ENCODE peak calls at places on chromosomes 2 and 18, in seven cellular contexts. One of them, this sample, is unnamed.

GRCh38 chr2:26178246-26178645 is 5.4 kb downstream of the GAREM2 start:
- DNase-seq in neural progenitor cell: no peak
- DNase-seq in astrocyte of the spinal cord: no peak
- DNase-seq in cardiac muscle cell: no peak
- DNase-seq in mesenchymal stem cell: no peak
- DNase-seq in fibroblast of mammary gland: no peak
- DNase-seq in CD4-positive, CD25-positive, alpha-beta regulatory T cell: no peak
- DNase-seq in this sample: no peak

GRCh38 chr2:106956879-106957278 is 70.9 kb upstream of the ST6GAL2 start:
- DNase-seq in neural progenitor cell: no peak
- DNase-seq in astrocyte of the spinal cord: peak; percentile 98
- DNase-seq in cardiac muscle cell: no peak
- DNase-seq in mesenchymal stem cell: peak; percentile 84
- DNase-seq in fibroblast of mammary gland: peak; percentile 97
- DNase-seq in CD4-positive, CD25-positive, alpha-beta regulatory T cell: no peak
- DNase-seq in this sample: no peak

GRCh38 chr2:232911712-232912277 is 41.7 kb downstream of the SNORC start:
- DNase-seq in neural progenitor cell: no peak
- DNase-seq in astrocyte of the spinal cord: no peak
- DNase-seq in cardiac muscle cell: no peak
- DNase-seq in mesenchymal stem cell: no peak
- DNase-seq in fibroblast of mammary gland: no peak
- DNase-seq in CD4-positive, CD25-positive, alpha-beta regulatory T cell: no peak
- DNase-seq in this sample: no peak

GRCh38 chr2:17719562-17720371 is 33.8 kb downstream of the SMC6 start:
- DNase-seq in neural progenitor cell: peak; percentile 4
- DNase-seq in astrocyte of the spinal cord: peak; percentile 33
- DNase-seq in cardiac muscle cell: peak; percentile 28
- DNase-seq in mesenchymal stem cell: peak; percentile 29
- DNase-seq in fibroblast of mammary gland: peak; percentile 21
- DNase-seq in CD4-positive, CD25-positive, alpha-beta regulatory T cell: peak; percentile 28
- DNase-seq in this sample: peak; percentile 5

GRCh38 chr2:222796413-222797103 is 64.3 kb upstream of the ACSL3 start:
- DNase-seq in neural progenitor cell: peak; percentile 31
- DNase-seq in astrocyte of the spinal cord: peak; percentile 25
- DNase-seq in cardiac muscle cell: peak; percentile 30
- DNase-seq in mesenchymal stem cell: peak; percentile 86
- DNase-seq in fibroblast of mammary gland: peak; percentile 66
- DNase-seq in CD4-positive, CD25-positive, alpha-beta regulatory T cell: no peak
- DNase-seq in this sample: no peak

GRCh38 chr2:237432484-237433092 is 18.6 kb upstream of the COL6A3 start:
- DNase-seq in neural progenitor cell: no peak
- DNase-seq in astrocyte of the spinal cord: peak; percentile 95
- DNase-seq in cardiac muscle cell: no peak
- DNase-seq in mesenchymal stem cell: peak; percentile 95
- DNase-seq in fibroblast of mammary gland: peak; percentile 97
- DNase-seq in CD4-positive, CD25-positive, alpha-beta regulatory T cell: peak; percentile 49
- DNase-seq in this sample: no peak

GRCh38 chr18:58140366-58141325 is 96.6 kb downstream of the NEDD4L start:
- DNase-seq in neural progenitor cell: no peak
- DNase-seq in astrocyte of the spinal cord: no peak
- DNase-seq in cardiac muscle cell: peak; percentile 21
- DNase-seq in mesenchymal stem cell: no peak
- DNase-seq in fibroblast of mammary gland: no peak
- DNase-seq in CD4-positive, CD25-positive, alpha-beta regulatory T cell: no peak
- DNase-seq in this sample: no peak

GRCh38 chr18:75526038-75526437 is 98.5 kb upstream of the SMIM21 start:
- DNase-seq in neural progenitor cell: no peak
- DNase-seq in astrocyte of the spinal cord: no peak
- DNase-seq in cardiac muscle cell: no peak
- DNase-seq in mesenchymal stem cell: no peak
- DNase-seq in fibroblast of mammary gland: no peak
- DNase-seq in CD4-positive, CD25-positive, alpha-beta regulatory T cell: no peak
- DNase-seq in this sample: no peak

GRCh38 chr2:219384083-219384713 is 3.5 kb downstream of the DNPEP start:
- DNase-seq in neural progenitor cell: peak; percentile 33
- DNase-seq in astrocyte of the spinal cord: no peak
- DNase-seq in cardiac muscle cell: no peak
- DNase-seq in mesenchymal stem cell: no peak
- DNase-seq in fibroblast of mammary gland: no peak
- DNase-seq in CD4-positive, CD25-positive, alpha-beta regulatory T cell: no peak
- DNase-seq in this sample: no peak

GRCh38 chr2:219309278-219309677 is at the start of gene PTPRN:
- DNase-seq in neural progenitor cell: peak; percentile 87
- DNase-seq in astrocyte of the spinal cord: no peak
- DNase-seq in cardiac muscle cell: no peak
- DNase-seq in mesenchymal stem cell: peak; percentile 14
- DNase-seq in fibroblast of mammary gland: peak; percentile 79
- DNase-seq in CD4-positive, CD25-positive, alpha-beta regulatory T cell: no peak
- DNase-seq in this sample: no peak

GRCh38 chr18:34386803-34387202 is 162.1 kb upstream of the NOL4 start:
- DNase-seq in neural progenitor cell: no peak
- DNase-seq in astrocyte of the spinal cord: no peak
- DNase-seq in cardiac muscle cell: no peak
- DNase-seq in mesenchymal stem cell: no peak
- DNase-seq in fibroblast of mammary gland: no peak
- DNase-seq in CD4-positive, CD25-positive, alpha-beta regulatory T cell: no peak
- DNase-seq in this sample: no peak

GRCh38 chr2:173448938-173449471 is 94.3 kb downstream of the CDCA7 start:
- DNase-seq in neural progenitor cell: peak; percentile 91
- DNase-seq in astrocyte of the spinal cord: peak; percentile 72
- DNase-seq in cardiac muscle cell: peak; percentile 82
- DNase-seq in mesenchymal stem cell: peak; percentile 82
- DNase-seq in fibroblast of mammary gland: peak; percentile 79
- DNase-seq in CD4-positive, CD25-positive, alpha-beta regulatory T cell: peak; percentile 52
- DNase-seq in this sample: peak; percentile 68
- H3K4me3 ChIP-seq in neural progenitor cell: no peak overlapping the region
- H3K4me3 ChIP-seq in astrocyte of the spinal cord: peak overlapping the region; percentile 24
- H3K4me3 ChIP-seq in cardiac muscle cell: peak overlapping the region; percentile 14
- H3K4me3 ChIP-seq in mesenchymal stem cell: peak overlapping the region; percentile 37
- H3K4me3 ChIP-seq in fibroblast of mammary gland: peak overlapping the region; percentile 46
- H3K4me3 ChIP-seq in CD4-positive, CD25-positive, alpha-beta regulatory T cell: no peak overlapping the region
- H3K4me3 ChIP-seq in this sample: peak overlapping the region; percentile 7

GRCh38 chr2:36835125-36835524 is 131.2 kb downstream of the STRN start:
- DNase-seq in neural progenitor cell: no peak
- DNase-seq in astrocyte of the spinal cord: no peak
- DNase-seq in cardiac muscle cell: no peak
- DNase-seq in mesenchymal stem cell: no peak
- DNase-seq in fibroblast of mammary gland: no peak
- DNase-seq in CD4-positive, CD25-positive, alpha-beta regulatory T cell: no peak
- DNase-seq in this sample: no peak
- H3K4me3 ChIP-seq in neural progenitor cell: no peak overlapping the region
- H3K4me3 ChIP-seq in astrocyte of the spinal cord: no peak overlapping the region
- H3K4me3 ChIP-seq in cardiac muscle cell: no peak overlapping the region
- H3K4me3 ChIP-seq in mesenchymal stem cell: no peak overlapping the region
- H3K4me3 ChIP-seq in fibroblast of mammary gland: no peak overlapping the region
- H3K4me3 ChIP-seq in CD4-positive, CD25-positive, alpha-beta regulatory T cell: no peak overlapping the region
- H3K4me3 ChIP-seq in this sample: no peak overlapping the region

GRCh38 chr2:174016447-174016846 is 51.3 kb upstream of the SP3 start:
- DNase-seq in neural progenitor cell: no peak
- DNase-seq in astrocyte of the spinal cord: no peak
- DNase-seq in cardiac muscle cell: no peak
- DNase-seq in mesenchymal stem cell: no peak
- DNase-seq in fibroblast of mammary gland: no peak
- DNase-seq in CD4-positive, CD25-positive, alpha-beta regulatory T cell: no peak
- DNase-seq in this sample: no peak
- H3K4me3 ChIP-seq in neural progenitor cell: no peak overlapping the region
- H3K4me3 ChIP-seq in astrocyte of the spinal cord: no peak overlapping the region
- H3K4me3 ChIP-seq in cardiac muscle cell: no peak overlapping the region
- H3K4me3 ChIP-seq in mesenchymal stem cell: no peak overlapping the region
- H3K4me3 ChIP-seq in fibroblast of mammary gland: no peak overlapping the region
- H3K4me3 ChIP-seq in CD4-positive, CD25-positive, alpha-beta regulatory T cell: no peak overlapping the region
- H3K4me3 ChIP-seq in this sample: no peak overlapping the region

DNA sequence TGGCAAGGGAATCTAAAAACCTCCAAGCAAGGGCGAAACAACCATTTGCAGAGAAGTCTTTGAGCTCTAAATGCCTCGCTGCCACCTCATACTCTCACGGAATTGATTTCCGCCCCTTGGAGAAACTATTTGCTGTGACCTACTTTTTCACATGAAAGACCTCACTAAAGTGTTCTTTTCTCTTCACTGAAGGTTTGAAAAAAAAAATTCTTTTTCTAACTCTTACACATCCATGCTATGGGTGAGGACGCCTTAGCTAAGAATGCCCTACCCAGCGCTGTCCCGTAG is 169.4 kb upstream of the FHL2 start:
- DNase-seq in neural progenitor cell: no peak
- DNase-seq in astrocyte of the spinal cord: no peak
- DNase-seq in cardiac muscle cell: no peak
- DNase-seq in mesenchymal stem cell: no peak
- DNase-seq in fibroblast of mammary gland: no peak
- DNase-seq in CD4-positive, CD25-positive, alpha-beta regulatory T cell: no peak
- DNase-seq in this sample: no peak
- H3K4me3 ChIP-seq in neural progenitor cell: no peak overlapping the region
- H3K4me3 ChIP-seq in astrocyte of the spinal cord: no peak overlapping the region
- H3K4me3 ChIP-seq in cardiac muscle cell: no peak overlapping the region
- H3K4me3 ChIP-seq in mesenchymal stem cell: no peak overlapping the region
- H3K4me3 ChIP-seq in fibroblast of mammary gland: no peak overlapping the region
- H3K4me3 ChIP-seq in CD4-positive, CD25-positive, alpha-beta regulatory T cell: peak overlapping the region; percentile 32
- H3K4me3 ChIP-seq in this sample: no peak overlapping the region

GRCh38 chr2:21915201-21915600 is 791.4 kb downstream of the TDRD15 start:
- DNase-seq in neural progenitor cell: no peak
- DNase-seq in astrocyte of the spinal cord: no peak
- DNase-seq in cardiac muscle cell: no peak
- DNase-seq in mesenchymal stem cell: no peak
- DNase-seq in fibroblast of mammary gland: no peak
- DNase-seq in CD4-positive, CD25-positive, alpha-beta regulatory T cell: no peak
- DNase-seq in this sample: no peak

GRCh38 chr2:21912405-21912804 is 788.6 kb downstream of the TDRD15 start:
- DNase-seq in neural progenitor cell: no peak
- DNase-seq in astrocyte of the spinal cord: no peak
- DNase-seq in cardiac muscle cell: no peak
- DNase-seq in mesenchymal stem cell: no peak
- DNase-seq in fibroblast of mammary gland: no peak
- DNase-seq in CD4-positive, CD25-positive, alpha-beta regulatory T cell: no peak
- DNase-seq in this sample: no peak

GRCh38 chr2:21910832-21911507 is 787.2 kb downstream of the TDRD15 start:
- DNase-seq in neural progenitor cell: no peak
- DNase-seq in astrocyte of the spinal cord: no peak
- DNase-seq in cardiac muscle cell: no peak
- DNase-seq in mesenchymal stem cell: no peak
- DNase-seq in fibroblast of mammary gland: no peak
- DNase-seq in CD4-positive, CD25-positive, alpha-beta regulatory T cell: no peak
- DNase-seq in this sample: no peak
- H3K4me3 ChIP-seq in neural progenitor cell: no peak overlapping the region
- H3K4me3 ChIP-seq in astrocyte of the spinal cord: no peak overlapping the region
- H3K4me3 ChIP-seq in cardiac muscle cell: no peak overlapping the region
- H3K4me3 ChIP-seq in mesenchymal stem cell: no peak overlapping the region
- H3K4me3 ChIP-seq in fibroblast of mammary gland: no peak overlapping the region
- H3K4me3 ChIP-seq in CD4-positive, CD25-positive, alpha-beta regulatory T cell: no peak overlapping the region
- H3K4me3 ChIP-seq in this sample: no peak overlapping the region

This sample was measured in Jurkat, Clone E6-1.